ENCODE peak calls at places on chromosomes 4 and X, in ten cellular contexts. W, Y, J, L, O, T, U, F, Z and G are unnamed samples.
A peak's percentile ranks its signal among the peaks of the same experiment; 100 is the strongest.

GRCh38 chrX:3811331-3812311 is 98.2 kb upstream of the PRKX start:
- DNase-seq in W (no peak), Y (peak; percentile 24), J (peak; percentile 8), L (peak; percentile 45), O (peak; percentile 46), T (peak; percentile 33), U (no peak), F (peak; percentile 4), Z (no peak), G (no peak)

GRCh38 chr4:53713767-53714166 is 122.5 kb upstream of the LNX1 start:
- DNase-seq in W (no peak), Y (no peak), J (no peak), L (no peak), O (no peak), T (no peak), U (no peak), F (no peak), Z (no peak), G (no peak)

GRCh38 chr4:38099908-38100407 is 139.8 kb downstream of the PTTG2 start:
- DNase-seq in W (no peak), Y (no peak), J (no peak), L (no peak), O (no peak), T (no peak), U (no peak), F (no peak), Z (no peak), G (no peak)

GRCh38 chr4:137530176-137530575 is 2.1 kb downstream of the PCDH18 start:
- DNase-seq in W (no peak), Y (no peak), J (no peak), L (no peak), O (no peak), T (no peak), U (no peak), F (no peak), Z (no peak), G (no peak)

GRCh38 chr4:86940176-86940575 is 5.4 kb downstream of the AFF1 start:
- DNase-seq in W (no peak), Y (no peak), J (no peak), L (no peak), O (no peak), T (no peak), U (no peak), F (no peak), Z (no peak), G (no peak)

GRCh38 chr4:158538176-158538575 is 16.5 kb downstream of the RXFP1 start:
- DNase-seq in W (no peak), Y (no peak), J (no peak), L (no peak), O (no peak), T (no peak), U (no peak), F (no peak), Z (no peak), G (no peak)

GRCh38 chr4:148787831-148788477 is 345.7 kb upstream of the NR3C2 start:
- DNase-seq in W (no peak), Y (no peak), J (no peak), L (no peak), O (no peak), T (no peak), U (no peak), F (no peak), Z (no peak), G (peak; percentile 74)

GRCh38 chr4:103019319-103020124 is at the start of gene SLC9B1:
- DNase-seq in W (peak; percentile 92), Y (peak; percentile 97), J (peak; percentile 90), L (peak; percentile 95), O (peak; percentile 91), T (peak; percentile 96), U (peak; percentile 97), F (no peak), Z (peak; percentile 88), G (peak; percentile 94)

GRCh38 chr4:13092702-13093101 is 391.4 kb downstream of the RAB28 start:
- DNase-seq in W (no peak), Y (no peak), J (no peak), L (no peak), O (no peak), T (no peak), U (no peak), F (no peak), Z (no peak), G (no peak)

GRCh38 chr4:1395941-1396805 is 10.1 kb downstream of the NKX1-1 start:
- DNase-seq in W (no peak), Y (no peak), J (no peak), L (no peak), O (no peak), T (no peak), U (peak; percentile 49), F (no peak), Z (no peak), G (no peak)

GRCh38 chr4:29051381-29051965 is 1668.7 kb upstream of the PCDH7 start:
- DNase-seq in W (no peak), Y (no peak), J (no peak), L (no peak), O (no peak), T (no peak), U (no peak), F (no peak), Z (no peak), G (no peak)

GRCh38 chr4:48489683-48490011 is 405 bp upstream of the ZAR1 start:
- DNase-seq in W (no peak), Y (no peak), J (no peak), L (no peak), O (no peak), T (no peak), U (no peak), F (no peak), Z (no peak), G (no peak)

GRCh38 chr4:135368826-135369225 is 1167.2 kb upstream of the PABPC4L start:
- DNase-seq in W (no peak), Y (no peak), J (no peak), L (no peak), O (no peak), T (no peak), U (no peak), F (no peak), Z (no peak), G (no peak)